ENCODE peak calls at places on chromosome X, in four cellular contexts. E is CD8-positive, alpha-beta T cell; I is ovary; X is lower lobe of right lung. C is an unnamed sample.

GRCh38 chrX:39629001-39629400 is 468.8 kb downstream of the BCOR start:
- DNase-seq in I (no peak), E (no peak), X (no peak), C (no peak)

GRCh38 chrX:41333744-41333993 is 293 bp upstream of the DDX3X start:
- DNase-seq in I (peak; percentile 89), X (no peak), E (no peak), C (no peak)

GRCh38 chrX:29662101-29662500 is 553.3 kb upstream of the MAGEB2 start:
- DNase-seq in I (no peak), X (no peak), E (no peak), C (no peak)

GRCh38 chrX:43949669-43950068 is 23.5 kb downstream of the NDP start:
- DNase-seq in X (peak; percentile 44), E (peak; percentile 19), I (peak; percentile 28), C (peak; percentile 26)

GRCh38 chrX:53312946-53313745 is 31.8 kb upstream of the IQSEC2 start:
- DNase-seq in X (no peak), I (peak; percentile 62), E (peak; percentile 40), C (peak; percentile 86)

GRCh38 chrX:97308161-97308560 is 424.5 kb downstream of the RPA4 start:
- DNase-seq in X (no peak), E (no peak), I (no peak), C (no peak)

GRCh38 chrX:153351981-153352380 is 18.0 kb downstream of the ZNF275 start:
- DNase-seq in E (no peak), I (no peak), X (no peak), C (no peak)

GRCh38 chrX:129759576-129760061 is 20.1 kb upstream of the SASH3 start:
- DNase-seq in E (no peak), X (peak; percentile 60), I (no peak), C (peak; percentile 62)

GRCh38 chrX:133580630-133581029 is 165.3 kb upstream of the GPC4 start:
- DNase-seq in I (no peak), X (no peak), E (no peak), C (no peak)

GRCh38 chrX:106780259-106780658 is 22.2 kb upstream of the TBC1D8B start:
- DNase-seq in I (no peak), X (no peak), E (no peak), C (no peak)

GRCh38 chrX:132612990-132613564 is 124.2 kb upstream of the MBNL3 start:
- DNase-seq in I (peak; percentile 40), E (peak; percentile 11), X (peak; percentile 49), C (no peak)

GRCh38 chrX:68889244-68889643 is 60.4 kb downstream of the EFNB1 start:
- DNase-seq in E (no peak), I (no peak), X (no peak), C (no peak)

GRCh38 chrX:7153231-7153630 is 5.3 kb upstream of the PUDP start:
- DNase-seq in I (no peak), E (no peak), X (no peak), C (no peak)

GRCh38 chrX:51893931-51894696 is 691 bp downstream of the MAGED1 start:
- DNase-seq in I (peak; percentile 71), X (no peak), E (no peak), C (peak; percentile 22)

GRCh38 chrX:103404225-103405008 is 28.1 kb downstream of the BEX3 start:
- DNase-seq in I (peak; percentile 76), E (peak; percentile 0), X (peak; percentile 71), C (peak; percentile 67)

GRCh38 chrX:31099536-31100090 is 27.8 kb upstream of the FTHL17 start:
- DNase-seq in X (no peak), E (no peak), I (no peak), C (no peak)

GRCh38 chrX:120749141-120749846 is 119.4 kb upstream of the C1GALT1C1 start:
- DNase-seq in I (no peak), X (no peak), E (no peak), C (no peak)

GRCh38 chrX:126165721-126166401 is at the start of gene DCAF12L2:
- DNase-seq in X (peak; percentile 14), E (no peak), I (peak; percentile 19), C (no peak)

GRCh38 chrX:7711167-7711566 is 131.8 kb upstream of the VCX start:
- DNase-seq in X (no peak), E (no peak), I (no peak), C (no peak)

GRCh38 chrX:119647552-119648420 is 41.6 kb upstream of the NKRF start:
- DNase-seq in I (no peak), X (no peak), E (peak; percentile 3), C (no peak)

GRCh38 chrX:13699183-13699826 is 10.4 kb downstream of the RAB9A start:
- DNase-seq in E (no peak), I (no peak), X (no peak), C (no peak)

GRCh38 chrX:136711147-136711546 is 63.2 kb downstream of the CD40LG start:
- DNase-seq in I (peak; percentile 29), X (peak; percentile 43), E (no peak), C (no peak)

GRCh38 chrX:104284407-104285000 is 29.8 kb upstream of the ESX1 start:
- DNase-seq in E (no peak), I (no peak), X (no peak), C (no peak)

GRCh38 chrX:45506149-45506768 is 305.6 kb upstream of the DIPK2B start:
- DNase-seq in X (no peak), I (no peak), E (no peak), C (no peak)

GRCh38 chrX:16436348-16437188 is 213.4 kb upstream of the S100G start:
- DNase-seq in I (peak; percentile 23), X (peak; percentile 51), E (peak; percentile 28), C (peak; percentile 64)

GRCh38 chrX:103407776-103408175 is 31.4 kb downstream of the BEX3 start:
- DNase-seq in E (no peak), I (no peak), X (no peak), C (no peak)

GRCh38 chrX:132651411-132652086 is 162.7 kb upstream of the MBNL3 start:
- DNase-seq in X (no peak), E (no peak), I (no peak), C (no peak)

GRCh38 chrX:154411981-154412340 is 622 bp downstream of the TAFAZZIN start:
- DNase-seq in E (peak; percentile 40), I (peak; percentile 73), X (peak; percentile 81), C (no peak)

GRCh38 chrX:153554519-153555167 is 37.2 kb downstream of the ATP2B3 start:
- DNase-seq in X (peak; percentile 61), E (peak; percentile 30), I (peak; percentile 58), C (peak; percentile 88)

GRCh38 chrX:6228720-6229119 is at the start of gene NLGN4X:
- DNase-seq in E (no peak), I (no peak), X (no peak), C (peak; percentile 58)

GRCh38 chrX:28847423-28847822 is 260.2 kb downstream of the IL1RAPL1 start:
- DNase-seq in E (no peak), I (no peak), X (no peak), C (peak; percentile 83)

GRCh38 chrX:39174761-39175417 is 373.6 kb downstream of the MID1IP1 start:
- DNase-seq in I (no peak), E (peak; percentile 1), X (peak; percentile 43), C (no peak)

GRCh38 chrX:118764122-118764521 is 36.7 kb downstream of the IL13RA1 start:
- DNase-seq in I (no peak), E (no peak), X (no peak), C (no peak)

GRCh38 chrX:154140206-154140605 is 3.8 kb upstream of the OPN1LW start:
- DNase-seq in X (no peak), E (no peak), I (no peak), C (no peak)

GRCh38 chrX:72048515-72049455 is 82.9 kb downstream of the RTL5 start:
- DNase-seq in I (no peak), E (no peak), X (no peak), C (no peak)

GRCh38 chrX:72042860-72043248 is 88.9 kb downstream of the RTL5 start:
- DNase-seq in E (no peak), I (no peak), X (no peak), C (no peak)

GRCh38 chrX:72045141-72045540 is 86.6 kb downstream of the RTL5 start:
- DNase-seq in E (no peak), X (no peak), I (no peak), C (no peak)

GRCh38 chrX:72046447-72046846 is 85.3 kb downstream of the RTL5 start:
- DNase-seq in X (no peak), I (no peak), E (no peak), C (no peak)

DNA sequence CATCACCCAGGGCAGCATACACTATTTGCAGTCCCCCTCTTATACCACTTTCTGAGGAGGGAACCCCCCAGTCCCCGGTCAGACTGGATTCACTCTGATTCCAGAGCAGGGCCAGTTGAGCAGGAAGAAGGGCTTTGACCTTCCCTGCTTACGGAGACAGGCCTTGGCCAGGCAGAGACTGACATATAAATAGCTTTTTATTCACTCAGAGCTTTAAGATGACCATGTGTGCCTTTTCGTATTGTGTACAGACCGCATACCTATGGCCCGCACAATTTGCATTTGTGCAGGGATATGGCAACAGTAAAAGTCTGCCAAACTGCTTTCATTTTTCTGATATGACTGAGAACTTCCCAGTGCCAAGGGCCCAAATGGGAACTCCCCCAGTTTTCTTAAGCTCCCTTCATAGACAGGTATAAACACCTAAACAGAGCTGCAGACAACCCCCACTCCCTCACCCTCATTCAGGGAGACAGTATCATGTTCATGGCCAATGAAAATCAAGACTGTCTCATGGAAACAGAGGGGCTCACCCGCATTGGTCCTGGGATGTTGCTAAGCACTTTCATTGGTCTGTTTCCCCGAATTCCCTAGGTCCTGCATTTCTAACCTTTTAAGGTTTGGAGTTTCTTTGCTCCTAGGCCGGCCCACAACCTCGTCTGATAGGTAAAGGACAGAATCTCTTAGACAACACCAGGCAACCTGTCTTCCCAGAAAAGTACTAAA is 86.0 kb downstream of the RTL5 start:
- DNase-seq in X (no peak), E (no peak), I (no peak), C (no peak)
- H3K27ac ChIP-seq in X (peak overlapping the region; percentile 11), E (no peak overlapping the region), I (no peak overlapping the region), C (no peak overlapping the region)

GRCh38 chrX:130828641-130829040 is 74.4 kb downstream of the ENOX2 start:
- DNase-seq in X (no peak), I (no peak), E (no peak), C (no peak)
- H3K4me3 ChIP-seq in X (no peak overlapping the region), I (no peak overlapping the region), E (no peak overlapping the region), C (no peak overlapping the region)

GRCh38 chrX:101668143-101668542 is 8.5 kb upstream of the ARMCX2 start:
- DNase-seq in X (no peak), I (no peak), E (no peak), C (no peak)
- H3K27ac ChIP-seq in X (no peak overlapping the region), I (no peak overlapping the region), E (no peak overlapping the region), C (no peak overlapping the region)

DNA sequence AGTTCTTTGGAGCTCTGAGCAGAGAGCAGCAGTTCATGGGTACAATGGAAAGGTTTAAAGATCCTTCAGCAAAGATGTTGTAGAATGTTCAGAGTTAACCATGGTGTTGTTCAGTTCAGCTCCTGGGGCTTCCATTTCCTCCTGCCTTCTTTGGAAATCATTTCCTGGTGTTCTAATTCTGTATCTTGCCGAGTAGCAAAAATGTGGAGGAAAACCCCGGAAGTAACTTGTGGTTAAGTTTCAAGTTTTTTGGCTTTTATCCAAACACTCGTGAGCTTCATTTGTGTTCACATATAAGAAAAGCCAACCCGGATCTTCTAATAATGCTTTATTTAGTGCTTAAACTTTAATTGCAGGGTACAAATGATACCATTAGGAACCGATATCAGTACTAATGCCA is 33.6 kb upstream of the ARX start:
- DNase-seq in I (no peak), E (no peak), X (no peak), C (no peak)
- H3K4me3 ChIP-seq in I (no peak overlapping the region), E (no peak overlapping the region), X (no peak overlapping the region), C (no peak overlapping the region)

C was measured in dorsolateral prefrontal cortex.